ENCODE peak calls at places on chromosome 4, in ten cellular contexts. One of them, this sample, is unnamed. For H3K9me3, the result is how much of the 10 kb centered on the place peaks cover.

GRCh38 chr4:76607266-76607799 is 172.3 kb downstream of the SHROOM3 start:
- DNase-seq in IMR-90: peak
- DNase-seq in OCI-LY7: no peak
- DNase-seq in left ventricle myocardium inferior: no peak
- DNase-seq in esophagus squamous epithelium: no peak
- DNase-seq in tibial artery: no peak
- DNase-seq in Peyer's patch: no peak
- DNase-seq in endodermal cell: peak
- DNase-seq in left lung: no peak
- DNase-seq in suprapubic skin: no peak
- DNase-seq in this sample: no peak

GRCh38 chr4:139587452-139587851 is 31.4 kb upstream of the SETD7 start:
- DNase-seq in IMR-90: no peak
- DNase-seq in tibial artery: no peak
- DNase-seq in Peyer's patch: no peak
- DNase-seq in esophagus squamous epithelium: no peak
- DNase-seq in left ventricle myocardium inferior: no peak
- DNase-seq in suprapubic skin: no peak
- DNase-seq in left lung: no peak
- DNase-seq in OCI-LY7: no peak
- DNase-seq in endodermal cell: no peak
- DNase-seq in this sample: no peak

GRCh38 chr4:109803924-109804571 is 2.2 kb upstream of the CFI start:
- DNase-seq in esophagus squamous epithelium: no peak
- DNase-seq in OCI-LY7: peak
- DNase-seq in left lung: no peak
- DNase-seq in IMR-90: peak
- DNase-seq in tibial artery: no peak
- DNase-seq in Peyer's patch: no peak
- DNase-seq in suprapubic skin: no peak
- DNase-seq in endodermal cell: peak
- DNase-seq in left ventricle myocardium inferior: no peak
- DNase-seq in this sample: no peak

GRCh38 chr4:127012549-127012948 is 620.2 kb upstream of the INTU start:
- DNase-seq in OCI-LY7: no peak
- DNase-seq in suprapubic skin: no peak
- DNase-seq in endodermal cell: no peak
- DNase-seq in IMR-90: peak
- DNase-seq in left lung: no peak
- DNase-seq in esophagus squamous epithelium: no peak
- DNase-seq in Peyer's patch: no peak
- DNase-seq in tibial artery: no peak
- DNase-seq in left ventricle myocardium inferior: no peak
- DNase-seq in this sample: no peak

GRCh38 chr4:8607603-8608481 is 15.3 kb downstream of the CPZ start:
- DNase-seq in esophagus squamous epithelium: no peak
- DNase-seq in Peyer's patch: no peak
- DNase-seq in tibial artery: no peak
- DNase-seq in suprapubic skin: no peak
- DNase-seq in left lung: no peak
- DNase-seq in OCI-LY7: peak
- DNase-seq in endodermal cell: peak
- DNase-seq in IMR-90: no peak
- DNase-seq in left ventricle myocardium inferior: no peak
- DNase-seq in this sample: peak

GRCh38 chr4:156607198-156607498 is 364.5 kb downstream of the PDGFC start:
- DNase-seq in tibial artery: no peak
- DNase-seq in left ventricle myocardium inferior: no peak
- DNase-seq in suprapubic skin: no peak
- DNase-seq in esophagus squamous epithelium: no peak
- DNase-seq in left lung: no peak
- DNase-seq in IMR-90: no peak
- DNase-seq in OCI-LY7: no peak
- DNase-seq in Peyer's patch: no peak
- DNase-seq in endodermal cell: no peak
- DNase-seq in this sample: no peak

GRCh38 chr4:47011189-47011518 is 17.8 kb upstream of the GABRA4 start:
- DNase-seq in left lung: no peak
- DNase-seq in suprapubic skin: no peak
- DNase-seq in left ventricle myocardium inferior: no peak
- DNase-seq in tibial artery: no peak
- DNase-seq in OCI-LY7: no peak
- DNase-seq in IMR-90: no peak
- DNase-seq in endodermal cell: no peak
- DNase-seq in esophagus squamous epithelium: no peak
- DNase-seq in Peyer's patch: no peak
- DNase-seq in this sample: no peak

GRCh38 chr4:140046573-140046972 is 107.4 kb downstream of the MAML3 start:
- DNase-seq in OCI-LY7: no peak
- DNase-seq in left ventricle myocardium inferior: no peak
- DNase-seq in Peyer's patch: no peak
- DNase-seq in tibial artery: no peak
- DNase-seq in IMR-90: no peak
- DNase-seq in suprapubic skin: no peak
- DNase-seq in left lung: no peak
- DNase-seq in esophagus squamous epithelium: no peak
- DNase-seq in endodermal cell: peak
- DNase-seq in this sample: no peak

GRCh38 chr4:7753931-7754465 is 185.7 kb downstream of the AFAP1 start:
- DNase-seq in IMR-90: no peak
- DNase-seq in esophagus squamous epithelium: no peak
- DNase-seq in tibial artery: no peak
- DNase-seq in left lung: no peak
- DNase-seq in OCI-LY7: peak
- DNase-seq in suprapubic skin: no peak
- DNase-seq in Peyer's patch: no peak
- DNase-seq in left ventricle myocardium inferior: no peak
- DNase-seq in endodermal cell: no peak
- DNase-seq in this sample: no peak

DNA sequence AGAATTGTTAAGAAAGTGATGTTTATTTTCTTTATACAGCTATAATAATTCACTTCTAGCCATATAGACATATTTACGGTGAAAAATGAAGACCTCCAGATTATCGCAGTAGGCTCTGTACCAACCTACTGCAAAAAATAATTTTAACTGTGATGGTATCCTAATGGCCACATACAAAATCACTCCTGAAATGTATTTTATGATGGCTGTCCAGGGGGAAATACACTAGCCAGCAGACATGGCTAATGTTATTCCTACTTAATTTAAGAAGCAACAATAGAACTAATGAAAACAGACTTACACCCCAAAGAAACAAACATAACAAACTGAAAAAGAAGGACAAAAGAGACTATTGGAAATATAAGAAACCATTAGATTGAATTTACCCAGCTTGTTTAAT is 4.6 kb downstream of the NKX6-1 start:
- DNase-seq in left lung: no peak
- DNase-seq in IMR-90: no peak
- DNase-seq in esophagus squamous epithelium: no peak
- DNase-seq in left ventricle myocardium inferior: no peak
- DNase-seq in endodermal cell: no peak
- DNase-seq in Peyer's patch: no peak
- DNase-seq in suprapubic skin: no peak
- DNase-seq in OCI-LY7: no peak
- DNase-seq in tibial artery: no peak
- DNase-seq in this sample: no peak
- H3K9me3 ChIP-seq in left lung: under half
- H3K9me3 ChIP-seq in IMR-90: under half
- H3K9me3 ChIP-seq in esophagus squamous epithelium: under half
- H3K9me3 ChIP-seq in left ventricle myocardium inferior: under half
- H3K9me3 ChIP-seq in endodermal cell: under half
- H3K9me3 ChIP-seq in Peyer's patch: under half
- H3K9me3 ChIP-seq in suprapubic skin: under half
- H3K9me3 ChIP-seq in OCI-LY7: under half
- H3K9me3 ChIP-seq in tibial artery: under half
- H3K9me3 ChIP-seq in this sample: under half

GRCh38 chr4:84497220-84497834 is 1.8 kb downstream of the NKX6-1 start:
- DNase-seq in IMR-90: peak
- DNase-seq in OCI-LY7: no peak
- DNase-seq in left lung: no peak
- DNase-seq in left ventricle myocardium inferior: no peak
- DNase-seq in Peyer's patch: no peak
- DNase-seq in esophagus squamous epithelium: no peak
- DNase-seq in endodermal cell: no peak
- DNase-seq in suprapubic skin: no peak
- DNase-seq in tibial artery: no peak
- DNase-seq in this sample: no peak
- H3K9me3 ChIP-seq in IMR-90: under half
- H3K9me3 ChIP-seq in OCI-LY7: under half
- H3K9me3 ChIP-seq in left lung: under half
- H3K9me3 ChIP-seq in left ventricle myocardium inferior: under half
- H3K9me3 ChIP-seq in Peyer's patch: under half
- H3K9me3 ChIP-seq in esophagus squamous epithelium: under half
- H3K9me3 ChIP-seq in endodermal cell: under half
- H3K9me3 ChIP-seq in suprapubic skin: under half
- H3K9me3 ChIP-seq in tibial artery: under half
- H3K9me3 ChIP-seq in this sample: under half

GRCh38 chr4:154424810-154425484 is 66.7 kb downstream of the DCHS2 start:
- DNase-seq in left ventricle myocardium inferior: no peak
- DNase-seq in endodermal cell: no peak
- DNase-seq in Peyer's patch: no peak
- DNase-seq in suprapubic skin: no peak
- DNase-seq in left lung: no peak
- DNase-seq in OCI-LY7: no peak
- DNase-seq in IMR-90: no peak
- DNase-seq in tibial artery: no peak
- DNase-seq in esophagus squamous epithelium: no peak
- DNase-seq in this sample: no peak
- H3K9me3 ChIP-seq in left ventricle myocardium inferior: under half
- H3K9me3 ChIP-seq in endodermal cell: under half
- H3K9me3 ChIP-seq in Peyer's patch: under half
- H3K9me3 ChIP-seq in suprapubic skin: under half
- H3K9me3 ChIP-seq in left lung: under half
- H3K9me3 ChIP-seq in OCI-LY7: under half
- H3K9me3 ChIP-seq in IMR-90: under half
- H3K9me3 ChIP-seq in tibial artery: under half
- H3K9me3 ChIP-seq in esophagus squamous epithelium: under half
- H3K9me3 ChIP-seq in this sample: under half

GRCh38 chr4:129059028-129059427 is 34.3 kb downstream of the SCLT1 start:
- DNase-seq in OCI-LY7: no peak
- DNase-seq in esophagus squamous epithelium: no peak
- DNase-seq in tibial artery: no peak
- DNase-seq in left ventricle myocardium inferior: no peak
- DNase-seq in suprapubic skin: no peak
- DNase-seq in endodermal cell: no peak
- DNase-seq in Peyer's patch: no peak
- DNase-seq in left lung: no peak
- DNase-seq in IMR-90: no peak
- DNase-seq in this sample: no peak
- H3K9me3 ChIP-seq in OCI-LY7: half or more
- H3K9me3 ChIP-seq in esophagus squamous epithelium: half or more
- H3K9me3 ChIP-seq in tibial artery: under half
- H3K9me3 ChIP-seq in left ventricle myocardium inferior: half or more
- H3K9me3 ChIP-seq in suprapubic skin: under half
- H3K9me3 ChIP-seq in endodermal cell: half or more
- H3K9me3 ChIP-seq in Peyer's patch: under half
- H3K9me3 ChIP-seq in left lung: under half
- H3K9me3 ChIP-seq in IMR-90: under half
- H3K9me3 ChIP-seq in this sample: under half

GRCh38 chr4:58261526-58261925 is 1151.3 kb upstream of the IGFBP7 start:
- DNase-seq in Peyer's patch: no peak
- DNase-seq in OCI-LY7: no peak
- DNase-seq in endodermal cell: no peak
- DNase-seq in suprapubic skin: no peak
- DNase-seq in esophagus squamous epithelium: no peak
- DNase-seq in left ventricle myocardium inferior: no peak
- DNase-seq in tibial artery: no peak
- DNase-seq in left lung: no peak
- DNase-seq in IMR-90: no peak
- DNase-seq in this sample: no peak

DNA sequence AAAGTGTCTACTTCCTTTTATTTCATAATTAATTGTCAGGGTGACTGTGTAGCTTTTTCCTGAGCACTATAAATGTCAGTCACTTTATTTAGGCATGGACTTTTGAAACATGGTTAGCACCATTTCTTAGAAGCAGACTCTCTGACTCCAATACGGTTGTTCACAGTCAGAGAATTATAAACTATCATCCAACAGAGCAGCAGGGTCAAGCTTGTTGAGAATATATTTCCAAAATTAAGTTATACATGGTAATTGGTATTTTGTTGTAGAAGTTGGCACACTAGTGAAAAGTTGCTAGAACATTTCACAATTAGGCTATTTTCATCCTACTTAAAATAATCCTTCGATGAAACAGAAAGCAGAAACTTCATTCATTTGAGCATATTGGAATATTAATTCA is 1155.5 kb upstream of the IGFBP7 start:
- DNase-seq in IMR-90: no peak
- DNase-seq in Peyer's patch: no peak
- DNase-seq in left lung: no peak
- DNase-seq in left ventricle myocardium inferior: no peak
- DNase-seq in OCI-LY7: no peak
- DNase-seq in endodermal cell: no peak
- DNase-seq in esophagus squamous epithelium: no peak
- DNase-seq in suprapubic skin: no peak
- DNase-seq in tibial artery: no peak
- DNase-seq in this sample: no peak
- H3K9me3 ChIP-seq in IMR-90: under half
- H3K9me3 ChIP-seq in Peyer's patch: under half
- H3K9me3 ChIP-seq in left lung: under half
- H3K9me3 ChIP-seq in left ventricle myocardium inferior: under half
- H3K9me3 ChIP-seq in OCI-LY7: under half
- H3K9me3 ChIP-seq in endodermal cell: under half
- H3K9me3 ChIP-seq in esophagus squamous epithelium: under half
- H3K9me3 ChIP-seq in suprapubic skin: under half
- H3K9me3 ChIP-seq in tibial artery: under half
- H3K9me3 ChIP-seq in this sample: under half

This sample was measured in T-helper 17 cell.